ENCODE peak calls at places on chromosomes 4 and X, in four cellular contexts. L, Y, C and A are unnamed samples.

GRCh38 chr4:5809216-5809776 is 83.6 kb downstream of the CRMP1 start:
- DNase-seq in C (no peak), Y (no peak), L (no peak), A (no peak)

GRCh38 chr4:151541438-151542071 is 132.6 kb downstream of the FHIP1A start:
- DNase-seq in L (peak), Y (no peak), C (peak), A (peak)

GRCh38 chr4:123453006-123453685 is 56.6 kb downstream of the SPRY1 start:
- DNase-seq in C (no peak), Y (no peak), L (no peak), A (peak)

GRCh38 chr4:163107754-163108153 is 58.9 kb downstream of the NAF1 start:
- DNase-seq in Y (no peak), C (no peak), L (no peak), A (peak)

GRCh38 chr4:169993531-169993930 is 32.7 kb downstream of the MFAP3L start:
- DNase-seq in Y (no peak), C (no peak), L (no peak), A (no peak)

GRCh38 chr4:52939739-52940138 is 77.6 kb downstream of the RASL11B start:
- DNase-seq in C (peak), L (no peak), Y (no peak), A (no peak)

GRCh38 chr4:145618210-145618911 is 824 bp upstream of the MMAA start:
- DNase-seq in C (no peak), Y (no peak), L (no peak), A (no peak)

GRCh38 chr4:22458112-22458511 is 57.8 kb downstream of the ADGRA3 start:
- DNase-seq in L (no peak), Y (no peak), C (no peak), A (no peak)

GRCh38 chr4:77500801-77501200 is 104.8 kb upstream of the CXCL13 start:
- DNase-seq in L (no peak), Y (no peak), C (no peak), A (no peak)

GRCh38 chrX:74774988-74775387 is 150.3 kb downstream of the NEXMIF start:
- DNase-seq in L (no peak), C (no peak), Y (no peak), A (no peak)

GRCh38 chr4:151035321-151035720 is 20.2 kb upstream of the LRBA start:
- DNase-seq in Y (no peak), C (no peak), L (no peak), A (no peak)

GRCh38 chrX:3216581-3216980 is 129.9 kb downstream of the MXRA5 start:
- DNase-seq in L (no peak), C (no peak), Y (no peak), A (no peak)

GRCh38 chr4:108270466-108271450 is 102.0 kb upstream of the LEF1 start:
- DNase-seq in C (no peak), Y (no peak), L (no peak), A (peak)

GRCh38 chr4:187606581-187606980 is 389.0 kb upstream of the ZFP42 start:
- DNase-seq in C (peak), L (peak), Y (peak), A (peak)

GRCh38 chr4:38865445-38865844 is 2.2 kb upstream of the FAM114A1 start:
- DNase-seq in C (no peak), Y (no peak), L (no peak), A (no peak)

GRCh38 chr4:38860788-38861424 is 4.3 kb upstream of the TLR6 start:
- DNase-seq in L (peak), Y (peak), C (peak), A (no peak)

GRCh38 chr4:38859501-38859900 is 2.9 kb upstream of the TLR6 start:
- DNase-seq in Y (no peak), C (no peak), L (no peak), A (no peak)

GRCh38 chr4:38858097-38858420 is 1.4 kb upstream of the TLR6 start:
- DNase-seq in L (no peak), Y (no peak), C (no peak), A (no peak)

GRCh38 chr4:38861791-38862190 is 5.2 kb upstream of the TLR6 start:
- DNase-seq in C (no peak), L (no peak), Y (no peak), A (no peak)
- H3K18ac ChIP-seq in C (no peak), L (no peak), Y (no peak), A (no peak)

GRCh38 chr4:38819569-38819968 is 15.0 kb upstream of the TLR1 start:
- DNase-seq in Y (no peak), L (no peak), C (no peak), A (peak)

GRCh38 chr4:38815879-38816782 is 11.5 kb upstream of the TLR1 start:
- DNase-seq in C (no peak), Y (no peak), L (no peak), A (peak)

GRCh38 chr4:38821739-38822138 is 17.1 kb upstream of the TLR1 start:
- DNase-seq in Y (no peak), L (no peak), C (no peak), A (peak)

GRCh38 chr4:38820329-38821061 is 15.9 kb upstream of the TLR1 start:
- DNase-seq in C (no peak), L (no peak), Y (no peak), A (no peak)

DNA sequence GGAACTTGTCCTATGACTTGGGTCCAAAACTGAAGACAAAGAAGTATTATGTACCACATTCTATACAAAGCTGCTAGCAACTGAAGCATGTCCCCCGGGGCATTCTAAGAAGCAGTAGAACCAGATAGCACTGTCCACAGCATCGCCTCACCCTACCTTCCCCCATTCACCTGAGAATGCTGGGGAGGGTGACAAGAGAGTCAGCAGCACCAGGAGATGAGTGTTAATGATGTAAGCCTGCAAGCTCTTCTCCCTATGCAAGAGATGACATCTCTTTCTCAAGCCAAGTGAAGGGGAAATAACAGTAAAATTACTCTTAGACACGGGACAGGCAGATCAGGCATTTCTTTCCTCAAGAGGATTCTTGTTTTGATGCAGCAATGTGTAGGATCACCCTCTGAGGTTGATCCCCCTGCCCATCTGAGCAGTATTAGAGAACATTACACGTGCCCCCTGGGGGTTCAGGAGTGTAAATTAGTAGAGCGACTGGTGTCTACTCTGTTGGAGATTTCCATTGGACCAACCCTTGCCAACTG is 13.9 kb upstream of the TLR1 start:
- DNase-seq in L (no peak), C (no peak), Y (no peak), A (no peak)
- H3K18ac ChIP-seq in L (no peak), C (no peak), Y (no peak), A (no peak)

GRCh38 chr4:168656946-168657473 is 160.2 kb downstream of the PALLD start:
- DNase-seq in Y (no peak), C (no peak), L (no peak), A (no peak)
- H3K18ac ChIP-seq in Y (no peak), C (no peak), L (no peak), A (no peak)

GRCh38 chr4:86038037-86038436 is 321.8 kb downstream of the MAPK10 start:
- DNase-seq in Y (no peak), L (no peak), C (no peak), A (no peak)
- H3K18ac ChIP-seq in Y (no peak), L (no peak), C (no peak), A (no peak)

GRCh38 chr4:182091128-182091527 is 152.1 kb upstream of the TENM3 start:
- DNase-seq in Y (no peak), L (no peak), C (peak), A (no peak)
- H3K18ac ChIP-seq in Y (no peak), L (no peak), C (no peak), A (no peak)

GRCh38 chr4:336099-336892 is 1.3 kb upstream of the ZNF141 start:
- DNase-seq in Y (peak), C (peak), L (peak), A (peak)
- H3K18ac ChIP-seq in Y (peak), C (peak), L (peak), A (peak)

GRCh38 chr4:113945906-113946305 is 33.5 kb downstream of the ARSJ start:
- DNase-seq in C (no peak), L (no peak), Y (no peak), A (no peak)

GRCh38 chr4:113941836-113942235 is 37.6 kb downstream of the ARSJ start:
- DNase-seq in C (peak), L (no peak), Y (no peak), A (no peak)

GRCh38 chr4:113947484-113947883 is 32.0 kb downstream of the ARSJ start:
- DNase-seq in Y (no peak), C (no peak), L (no peak), A (no peak)

GRCh38 chr4:113943085-113943484 is 36.4 kb downstream of the ARSJ start:
- DNase-seq in L (no peak), C (no peak), Y (no peak), A (no peak)

GRCh38 chr4:113943863-113944262 is 35.6 kb downstream of the ARSJ start:
- DNase-seq in C (no peak), Y (no peak), L (no peak), A (no peak)
- H3K18ac ChIP-seq in C (no peak), Y (no peak), L (no peak), A (no peak)

GRCh38 chrX:103794117-103794516 is 17.5 kb downstream of the PLP1 start:
- DNase-seq in C (no peak), L (no peak), Y (no peak), A (no peak)
- H3K18ac ChIP-seq in C (no peak), L (no peak), Y (no peak), A (no peak)